ENCODE peak calls at places on chromosomes 12 and 14, in four cellular contexts. B is stimulated activated CD4-positive, alpha-beta T cell treated with anti-CD3 and anti-CD28 coated beads, Interleukin-1b, Interleukin-23, amount 100 ng/mL, for 1 hour; I is stimulated activated naive B cell treated with anti-CD40 and anti-IgM and Interleukin-4, amounts not matched to agents 10 μg/mL and 1 μg/mL and 100 μg/mL, for 72 hours; L is skeletal muscle cell. P is an unnamed sample.

GRCh38 chr14:54106802-54107377 is 150.3 kb upstream of the BMP4 start:
- DNase-seq in B (no peak), I (no peak), L (no peak), P (peak)

GRCh38 chr12:30740274-30740673 is 14.5 kb downstream of the CAPRIN2 start:
- DNase-seq in B (no peak), I (no peak), L (no peak), P (no peak)

GRCh38 chr12:85076688-85077430 is 40.7 kb downstream of the LRRIQ1 start:
- DNase-seq in B (no peak), I (no peak), L (peak), P (peak)

GRCh38 chr12:13610280-13610679 is 371.1 kb downstream of the GRIN2B start:
- DNase-seq in B (no peak), I (no peak), L (no peak), P (no peak)

GRCh38 chr14:68961781-68962584 is 17.1 kb downstream of the ACTN1 start:
- DNase-seq in B (no peak), I (no peak), L (no peak), P (peak)

GRCh38 chr12:2356601-2357125 is 303.9 kb downstream of the CACNA1C start:
- DNase-seq in B (no peak), I (no peak), L (no peak), P (no peak)

GRCh38 chr12:51788876-51789275 is 59.6 kb downstream of the FIGNL2 start:
- DNase-seq in B (no peak), I (no peak), L (peak), P (peak)

GRCh38 chr14:63454863-63455622 is 88.1 kb downstream of the PPP2R5E start:
- DNase-seq in B (no peak), I (no peak), L (peak), P (peak)

GRCh38 chr14:56855891-56856461 is 45.7 kb upstream of the OTX2 start:
- DNase-seq in B (no peak), I (no peak), L (no peak), P (no peak)

GRCh38 chr12:60451457-60451856 is 855.6 kb downstream of the SLC16A7 start:
- DNase-seq in B (no peak), I (no peak), L (no peak), P (no peak)

P was measured in ACHN.